ENCODE peak calls at places on chromosomes 6 and 20, in four cellular contexts. Z is A549, H is HepG2, L is stomach. Q is an unnamed sample.

GRCh38 chr6:123489589-123489988 is 147.2 kb downstream of the TRDN start:
- DNase-seq in Z (no peak), H (no peak), L (no peak), Q (no peak)

GRCh38 chr20:17972121-17972520 is 3.3 kb downstream of the MGME1 start:
- DNase-seq in Z (no peak), H (no peak), L (no peak), Q (no peak)

GRCh38 chr6:133568970-133569889 is 319.7 kb upstream of the TCF21 start:
- DNase-seq in Z (peak), H (peak), L (no peak), Q (no peak)

GRCh38 chr6:32973144-32973854 is 4.9 kb downstream of the BRD2 start:
- DNase-seq in Z (peak), H (peak), L (peak), Q (peak)

GRCh38 chr6:158476389-158476788 is 83.5 kb upstream of the TMEM181 start:
- DNase-seq in Z (no peak), H (no peak), L (no peak), Q (no peak)

GRCh38 chr6:7991992-7992815 is 72.0 kb downstream of the BLOC1S5 start:
- DNase-seq in Z (peak), H (peak), L (no peak), Q (no peak)

GRCh38 chr6:151089916-151090443 is 149.8 kb upstream of the AKAP12 start:
- DNase-seq in Z (no peak), H (no peak), L (no peak), Q (no peak)

GRCh38 chr20:63772781-63773520 is 33.4 kb downstream of the SLC2A4RG start:
- DNase-seq in Z (no peak), H (no peak), L (no peak), Q (no peak)

GRCh38 chr6:28353981-28354676 is 4.4 kb downstream of the ZKSCAN3 start:
- DNase-seq in Z (peak), H (no peak), L (peak), Q (peak)

GRCh38 chr6:108211676-108212075 is 45.9 kb downstream of the NR2E1 start:
- DNase-seq in Z (no peak), H (no peak), L (no peak), Q (no peak)

GRCh38 chr20:38113401-38114325 is 51.4 kb downstream of the TGM2 start:
- DNase-seq in Z (peak), H (peak), L (no peak), Q (peak)

GRCh38 chr6:4549556-4550226 is 226.5 kb upstream of the CDYL start:
- DNase-seq in Z (no peak), H (peak), L (no peak), Q (peak)

GRCh38 chr6:52562915-52563314 is 13.9 kb downstream of the TRAM2 start:
- DNase-seq in Z (no peak), H (no peak), L (no peak), Q (no peak)

GRCh38 chr6:162029873-162030576 is 697.5 kb downstream of the PRKN start:
- DNase-seq in Z (no peak), H (no peak), L (no peak), Q (no peak)

GRCh38 chr20:10427060-10427692 is 6.8 kb downstream of the MKKS start:
- DNase-seq in Z (peak), H (peak), L (peak), Q (peak)

GRCh38 chr6:158544428-158544827 is 15.5 kb upstream of the TMEM181 start:
- DNase-seq in Z (no peak), H (no peak), L (no peak), Q (no peak)

DNA sequence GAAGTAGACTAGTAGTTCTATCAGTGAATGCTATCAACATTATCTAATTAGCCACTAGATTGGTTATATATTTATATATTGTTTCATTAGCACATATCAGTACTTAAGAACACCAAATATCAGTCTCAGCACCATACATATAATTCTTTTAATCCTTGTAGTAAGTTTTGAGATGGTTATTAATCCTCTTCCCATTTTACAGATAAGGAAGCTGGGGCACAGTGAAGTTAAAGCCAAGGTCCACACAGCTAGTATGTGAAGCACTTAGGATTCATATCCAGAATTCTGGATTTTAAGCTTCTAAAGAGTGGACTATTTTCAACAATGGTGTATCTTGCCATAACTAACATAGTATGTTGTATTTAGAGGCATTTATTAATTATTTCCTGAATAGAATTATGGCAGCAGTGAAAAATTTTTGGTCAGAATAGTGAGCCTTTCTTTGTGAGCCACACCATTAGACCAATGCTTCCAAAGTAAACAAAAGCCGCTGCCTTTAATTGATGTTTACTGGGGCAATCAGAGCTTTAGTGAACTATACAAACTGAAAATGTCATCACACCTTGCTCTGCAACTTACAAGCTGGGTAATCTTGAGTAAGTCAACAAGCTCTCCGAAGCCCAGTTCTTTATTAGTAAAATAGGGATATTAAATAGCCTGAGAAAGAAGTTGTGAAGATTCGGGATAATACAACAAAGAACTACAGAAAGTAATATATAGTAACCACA is 41.9 kb upstream of the HBS1L start:
- DNase-seq in Z (no peak), H (no peak), L (no peak), Q (no peak)
- H3K27ac ChIP-seq in Z (no peak), H (no peak), L (no peak), Q (no peak)

DNA sequence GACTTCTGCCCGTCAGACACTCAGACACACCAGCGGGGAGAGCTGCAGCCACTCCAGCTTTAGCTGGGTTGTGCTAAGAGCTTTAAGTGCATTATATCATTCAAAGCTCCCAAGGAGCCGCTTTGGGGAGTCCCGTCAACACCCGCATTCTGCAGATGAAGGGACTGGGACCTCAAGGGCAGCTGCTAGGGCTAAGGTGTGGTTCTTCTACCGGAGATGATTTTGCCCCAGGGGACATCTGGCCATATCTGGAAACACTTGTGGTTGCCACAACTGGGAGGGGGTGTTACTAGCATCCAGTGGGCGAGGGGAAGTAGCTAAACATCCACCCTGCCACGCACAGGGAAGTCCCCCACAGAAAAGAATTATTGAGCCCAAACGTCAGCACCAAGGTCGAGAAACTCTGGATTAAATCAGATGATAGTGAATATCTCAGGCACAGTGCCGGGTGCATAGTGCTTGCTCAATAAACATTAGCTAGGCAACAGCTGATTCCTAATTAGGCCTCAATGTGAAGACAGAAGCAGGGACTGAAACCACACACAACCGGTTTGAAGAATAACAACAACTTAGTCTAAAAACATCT is 29.6 kb downstream of the PMEPA1 start:
- DNase-seq in Z (no peak), H (no peak), L (no peak), Q (no peak)
- TF ChIP-seq EP300 in Z (no peak), H (no peak), L (no peak), Q (no peak)

GRCh38 chr6:100300221-100300736 is 164.4 kb downstream of the SIM1 start:
- DNase-seq in Z (peak), H (peak), L (no peak), Q (no peak)
- TF ChIP-seq POLR2A in Z (no peak), H (no peak), L (no peak), Q (no peak)

GRCh38 chr6:50840814-50841192 is 22.1 kb downstream of the TFAP2B start:
- DNase-seq in Z (no peak), H (no peak), L (no peak), Q (peak)
- H3K27ac ChIP-seq in Z (no peak), H (no peak), L (no peak), Q (no peak)

GRCh38 chr20:16245879-16246278 is 327.4 kb downstream of the KIF16B start:
- DNase-seq in Z (no peak), H (peak), L (no peak), Q (no peak)

GRCh38 chr20:16240355-16240754 is 332.9 kb downstream of the KIF16B start:
- DNase-seq in Z (no peak), H (no peak), L (no peak), Q (no peak)

GRCh38 chr20:16241911-16242310 is 331.3 kb downstream of the KIF16B start:
- DNase-seq in Z (peak), H (peak), L (no peak), Q (no peak)

GRCh38 chr20:16246870-16247269 is 326.4 kb downstream of the KIF16B start:
- DNase-seq in Z (no peak), H (no peak), L (no peak), Q (no peak)

DNA sequence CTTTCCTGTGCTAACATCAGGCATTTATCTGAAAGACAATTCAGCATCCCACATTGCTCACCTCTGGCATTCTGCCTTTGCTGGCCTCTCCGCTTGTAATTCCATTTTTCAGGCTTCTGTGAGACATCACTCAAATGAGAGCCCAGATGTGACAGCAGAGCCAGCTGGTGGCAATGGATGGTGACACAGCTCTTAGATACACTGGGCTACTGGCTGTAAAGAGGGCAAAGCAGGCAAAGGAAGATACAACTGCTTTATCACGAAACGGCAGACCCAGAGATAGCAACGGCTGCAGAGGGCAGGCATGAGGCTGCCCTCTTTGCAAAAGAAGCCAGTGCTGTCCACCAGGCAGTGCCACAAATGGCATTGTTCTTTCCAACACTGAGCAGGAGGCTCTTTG is 329.8 kb downstream of the KIF16B start:
- DNase-seq in Z (no peak), H (peak), L (no peak), Q (no peak)
- TF ChIP-seq EP300 in Z (no peak), H (no peak), L (no peak), Q (no peak)

DNA sequence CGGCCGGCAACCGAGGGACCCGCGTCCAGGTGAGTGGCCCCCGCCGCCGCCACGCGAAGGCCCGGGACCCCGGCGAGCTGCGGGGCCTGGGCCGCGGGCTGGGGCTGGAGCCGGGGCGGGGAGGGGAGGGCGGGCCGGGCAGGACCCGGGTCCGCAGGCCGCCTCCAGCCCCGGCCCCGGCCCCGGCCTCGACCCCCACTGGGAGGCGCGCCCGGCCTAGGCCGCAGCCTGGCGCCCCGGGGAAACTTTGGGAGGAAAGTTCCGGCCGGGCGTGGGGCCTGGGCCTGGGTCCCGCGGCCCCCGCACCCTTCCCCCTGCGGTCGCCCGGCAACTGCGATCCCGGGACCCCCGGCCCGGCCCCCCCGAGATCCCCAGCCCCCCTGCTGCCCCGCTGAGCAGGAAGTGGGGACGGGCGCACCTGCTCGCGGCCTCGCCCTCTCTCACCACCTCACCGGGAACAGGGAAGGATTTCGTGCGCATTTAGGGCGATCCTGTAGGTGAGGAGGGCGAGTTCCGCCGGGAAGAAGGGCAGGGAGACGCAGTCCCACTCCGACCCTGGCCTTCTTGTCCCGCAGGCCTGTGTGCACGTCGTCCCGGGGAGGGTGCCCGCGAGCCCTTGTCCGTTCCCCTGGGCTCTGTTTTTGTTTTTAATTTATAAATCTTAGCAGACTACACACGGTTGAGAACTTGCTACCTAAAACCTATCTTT is 402 bp downstream of the OSBPL2 start:
- DNase-seq in Z (no peak), H (no peak), L (peak), Q (peak)
- TF ChIP-seq POLR2A in Z (no peak), H (no peak), L (no peak), Q (no peak)

DNA sequence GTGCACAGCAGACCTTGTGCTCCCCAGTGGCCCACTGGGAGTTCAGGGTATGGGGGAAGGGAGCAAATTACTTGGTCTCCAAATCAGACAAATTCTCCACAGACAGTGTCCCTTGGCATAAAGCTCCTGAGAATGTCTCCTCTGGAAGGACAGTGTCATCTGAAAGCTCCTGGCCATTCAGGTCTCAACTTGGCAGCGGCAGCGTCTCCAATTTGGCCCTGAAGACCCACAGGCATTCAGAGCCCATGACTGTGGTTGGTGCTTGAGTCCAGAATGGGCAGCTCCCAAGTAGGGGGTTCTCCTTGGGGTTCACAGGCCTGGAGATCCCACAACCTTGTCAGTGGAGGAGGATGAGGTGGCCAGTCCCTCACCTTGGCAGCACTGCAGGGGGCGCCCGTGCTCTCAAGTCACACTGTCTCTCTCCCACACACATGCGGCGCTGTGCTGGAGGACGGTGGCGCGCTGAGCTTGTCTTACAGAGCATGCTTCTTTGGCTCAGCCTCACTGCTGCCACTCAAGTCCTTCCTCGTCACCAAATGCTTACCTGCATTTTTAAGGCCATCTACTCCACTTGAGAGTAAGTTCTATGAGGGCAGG is 20.7 kb downstream of the DYNLRB1 start:
- DNase-seq in Z (peak), H (peak), L (peak), Q (peak)
- H3K27ac ChIP-seq in Z (no peak), H (no peak), L (no peak), Q (no peak)